ENCODE peak calls at places on chromosomes 16 and 17, in six cellular contexts. E is spleen, M is thoracic aorta, S is fibroblast of lung, J is endothelial cell of umbilical vein, D is lower lobe of right lung. B is an unnamed sample. For H3K4me1, the result is how much of the 10 kb centered on the place peaks cover.

GRCh38 chr17:39547713-39548478 is 59.8 kb downstream of the NEUROD2 start:
- DNase-seq in M (no peak), J (peak), D (peak), S (peak), E (peak), B (peak)

GRCh38 chr16:12646490-12647274 is 157.0 kb downstream of the CPPED1 start:
- DNase-seq in S (no peak), E (no peak), M (no peak), J (peak), D (no peak), B (no peak)

GRCh38 chr17:82424001-82424862 is 5.8 kb upstream of the OGFOD3 start:
- DNase-seq in M (no peak), S (peak), E (no peak), J (no peak), D (no peak), B (no peak)

GRCh38 chr17:79684132-79684985 is 46.4 kb upstream of the ENPP7 start:
- DNase-seq in J (no peak), S (peak), D (peak), M (no peak), E (no peak), B (no peak)

GRCh38 chr17:62614142-62614541 is 13.3 kb upstream of the MRC2 start:
- DNase-seq in D (no peak), S (peak), J (no peak), E (no peak), M (no peak), B (no peak)

GRCh38 chr17:40314557-40314953 is 5.6 kb downstream of the RARA start:
- DNase-seq in J (peak), D (peak), E (peak), S (peak), M (peak), B (peak)

GRCh38 chr17:81508639-81509047 is 4.0 kb downstream of the ACTG1 start:
- DNase-seq in M (no peak), D (no peak), S (peak), J (peak), E (no peak), B (no peak)

GRCh38 chr17:40450175-40450574 is 6.9 kb downstream of the IGFBP4 start:
- DNase-seq in E (no peak), D (no peak), S (peak), J (peak), M (no peak), B (no peak)

GRCh38 chr17:57211543-57211942 is 44.8 kb upstream of the MSI2 start:
- DNase-seq in J (peak), D (no peak), S (peak), E (no peak), M (no peak), B (no peak)

GRCh38 chr16:29848420-29849297 is 14.4 kb downstream of the CDIPT start:
- DNase-seq in M (no peak), D (peak), E (peak), J (peak), S (peak), B (no peak)

GRCh38 chr16:73065617-73066313 is 17.8 kb upstream of the ZFHX3 start:
- DNase-seq in D (peak), M (no peak), E (no peak), J (no peak), S (no peak), B (no peak)

GRCh38 chr16:73064996-73065349 is 17.0 kb upstream of the ZFHX3 start:
- DNase-seq in E (no peak), D (no peak), S (no peak), M (no peak), J (no peak), B (no peak)

GRCh38 chr16:73066927-73067670 is 19.2 kb upstream of the ZFHX3 start:
- DNase-seq in J (peak), D (no peak), S (peak), E (no peak), M (no peak), B (no peak)

GRCh38 chr16:73067671-73068545 is 20.0 kb upstream of the ZFHX3 start:
- DNase-seq in J (no peak), E (no peak), M (no peak), D (no peak), S (no peak), B (no peak)

DNA sequence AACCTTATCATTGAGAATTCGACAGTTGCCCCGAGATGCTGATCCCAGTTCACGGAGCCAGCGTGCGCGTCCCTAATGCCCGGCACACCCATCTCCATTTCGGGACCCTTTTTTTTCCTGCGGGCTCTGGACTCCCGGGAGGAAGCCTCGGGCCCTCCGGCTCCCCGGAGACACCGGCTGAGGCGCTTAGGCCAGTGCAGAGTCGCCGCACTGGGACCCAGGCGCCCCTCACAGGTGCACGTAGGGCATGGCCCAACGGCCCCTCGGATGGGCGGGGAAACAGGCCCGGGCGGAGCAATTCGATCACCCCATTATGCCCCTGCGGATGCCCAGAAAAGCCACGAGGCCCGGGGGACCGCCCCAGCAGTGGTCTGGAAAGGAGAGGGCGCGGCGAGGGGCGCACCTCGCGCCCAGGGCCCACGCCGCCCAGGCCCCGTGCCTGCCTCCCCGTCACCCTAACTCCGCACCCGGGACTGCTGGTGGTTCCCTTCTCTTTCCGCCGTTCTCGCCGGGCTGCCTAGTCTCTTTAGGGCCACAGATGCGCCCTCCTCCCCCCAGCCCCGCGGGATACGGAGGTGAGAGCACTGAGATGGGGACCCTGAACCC is 18.5 kb upstream of the ZFHX3 start:
- DNase-seq in D (no peak), J (no peak), E (no peak), S (no peak), M (no peak), B (no peak)
- H3K4me3 ChIP-seq in D (peak), J (no peak), E (no peak), S (no peak), M (peak), B (peak)

DNA sequence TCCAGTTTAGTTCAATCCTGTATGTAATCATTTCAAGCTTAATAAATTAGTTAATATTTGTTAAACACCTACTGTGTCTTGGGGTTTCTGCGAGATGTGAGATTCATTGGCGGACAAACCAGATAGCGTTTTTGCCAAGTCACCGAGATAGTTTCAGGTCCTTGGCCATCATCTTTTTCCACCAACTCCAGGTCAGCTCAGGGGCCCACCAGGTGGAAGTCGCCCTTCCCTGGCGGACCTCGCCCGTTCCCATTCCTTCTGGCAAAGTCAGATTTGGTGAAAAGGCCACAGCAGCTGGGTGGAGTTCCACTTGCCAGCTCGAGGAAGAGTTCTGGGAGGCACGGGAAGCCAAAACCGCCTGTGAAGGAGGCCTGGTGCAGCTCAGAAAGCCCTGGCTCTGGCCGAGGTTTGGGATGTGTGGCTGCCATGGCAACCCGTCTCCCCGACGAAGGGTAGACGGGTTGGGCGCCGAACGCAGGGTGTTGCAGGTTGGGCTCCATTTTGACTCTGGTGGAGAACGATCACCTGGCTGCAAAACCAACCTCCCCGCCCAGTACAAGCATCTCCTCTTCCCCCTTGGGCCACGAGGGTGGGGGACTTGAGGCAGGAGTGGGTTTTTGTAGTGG is 39.5 kb downstream of the CMIP start:
- DNase-seq in J (no peak), M (no peak), S (no peak), D (no peak), E (no peak), B (no peak)
- H3K4me1 ChIP-seq in J (under half), M (under half), S (under half), D (half or more), E (half or more), B (under half)

GRCh38 chr16:79751785-79752184 is 151.2 kb upstream of the MAF start:
- DNase-seq in D (no peak), J (no peak), M (peak), S (peak), E (no peak), B (peak)
- H3K27ac ChIP-seq in D (no peak), J (no peak), M (peak), S (no peak), E (no peak), B (peak)

GRCh38 chr16:89422905-89423630 is 67.3 kb downstream of the ANKRD11 start:
- DNase-seq in J (no peak), S (peak), D (no peak), M (no peak), E (no peak), B (no peak)

GRCh38 chr16:89425523-89425922 is 64.8 kb downstream of the ANKRD11 start:
- DNase-seq in E (no peak), M (no peak), S (no peak), J (no peak), D (no peak), B (no peak)

GRCh38 chr16:89426736-89427525 is 63.4 kb downstream of the ANKRD11 start:
- DNase-seq in J (no peak), D (no peak), M (no peak), S (no peak), E (no peak), B (no peak)

GRCh38 chr16:89422527-89422904 is 67.8 kb downstream of the ANKRD11 start:
- DNase-seq in S (no peak), J (peak), E (no peak), M (peak), D (no peak), B (peak)

DNA sequence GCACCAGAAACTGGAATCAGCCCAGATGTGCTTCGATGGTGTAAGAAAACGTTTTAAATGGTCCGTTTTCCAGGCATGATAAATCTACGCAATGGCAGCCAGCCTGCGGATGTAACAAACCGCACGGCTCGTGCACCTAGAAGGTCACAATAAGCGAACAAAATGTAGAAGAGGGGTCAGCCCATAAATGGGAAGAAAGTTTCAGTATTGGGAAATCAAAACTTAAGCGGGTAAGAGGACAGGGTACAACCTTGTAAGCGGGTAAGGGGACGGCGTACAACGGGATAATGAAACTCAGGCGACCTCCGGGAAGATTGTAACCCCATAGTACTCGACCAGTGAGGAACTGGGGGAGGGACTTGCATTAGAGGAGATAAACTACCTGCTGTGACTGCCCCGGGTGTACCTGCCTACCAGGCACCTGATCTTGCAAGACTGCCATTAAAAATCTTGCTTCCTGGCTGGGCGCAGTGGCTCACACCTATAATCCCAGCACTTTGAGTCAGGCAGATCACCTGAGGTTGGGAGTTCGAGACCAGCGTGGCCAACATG is 66.6 kb downstream of the ANKRD11 start:
- DNase-seq in J (no peak), E (no peak), S (peak), M (no peak), D (no peak), B (no peak)
- H3K4me3 ChIP-seq in J (no peak), E (no peak), S (no peak), M (no peak), D (no peak), B (no peak)

DNA sequence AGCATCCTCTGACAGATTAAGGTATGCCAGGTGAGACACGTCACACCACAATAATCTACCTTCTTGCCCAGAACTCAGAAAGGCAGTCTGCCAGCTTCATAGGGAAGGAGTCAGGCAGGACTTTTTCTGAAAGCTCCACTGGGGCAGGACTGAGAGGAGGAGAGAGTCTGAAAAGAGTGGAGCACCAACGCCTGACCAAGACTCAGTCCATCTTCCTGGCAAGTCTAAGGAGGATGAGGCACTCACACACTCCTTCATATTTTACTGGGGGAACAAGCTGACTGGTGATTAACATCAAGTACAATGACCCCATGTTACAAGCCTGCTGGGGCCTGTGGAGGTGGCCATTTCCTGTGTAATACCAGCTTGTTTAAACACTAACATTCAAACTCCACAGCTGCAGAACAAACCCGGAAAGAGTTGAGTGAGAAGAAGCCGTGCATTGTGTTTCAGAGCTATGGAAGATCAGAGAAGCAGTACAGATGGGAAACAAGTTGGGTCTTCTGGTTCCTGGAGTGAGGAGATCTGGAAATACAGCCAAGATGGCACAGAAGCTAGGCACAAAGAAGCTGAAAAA is 122.4 kb downstream of the HIC1 start:
- DNase-seq in J (peak), S (peak), M (no peak), D (no peak), E (no peak), B (no peak)
- H3K4me1 ChIP-seq in J (half or more), S (half or more), M (half or more), D (half or more), E (half or more), B (under half)

DNA sequence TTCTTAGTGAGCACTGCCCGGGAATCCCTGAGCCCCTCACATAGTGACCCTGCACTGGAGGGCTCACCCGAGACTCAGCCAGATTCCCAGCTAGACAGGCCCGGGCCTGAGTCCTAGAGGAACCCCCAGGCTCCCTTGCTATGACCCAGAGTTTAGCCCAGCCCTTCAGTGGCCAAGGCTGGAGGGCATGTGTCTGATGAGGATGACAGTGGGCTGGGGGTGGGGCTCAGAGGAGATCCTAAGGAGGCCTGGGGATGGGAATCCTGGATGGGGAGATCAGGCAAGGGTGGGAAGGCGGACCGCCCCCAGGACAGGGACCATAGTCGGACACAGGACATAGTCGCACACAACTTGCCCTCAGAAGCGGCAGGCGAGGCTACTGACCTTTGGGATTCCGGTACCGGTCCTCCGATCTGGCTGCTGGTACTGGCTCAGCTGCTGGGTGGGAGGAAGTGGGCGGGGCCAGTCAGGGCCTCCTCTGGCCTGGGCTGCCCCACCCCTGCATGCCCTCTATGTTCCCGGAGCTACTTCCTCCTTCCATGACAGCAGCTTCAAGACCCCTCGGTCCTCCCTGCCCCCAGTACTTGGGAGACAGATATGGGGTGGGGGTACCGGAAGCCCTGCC is 1.1 kb downstream of the CD79B start:
- DNase-seq in D (peak), J (no peak), S (no peak), E (peak), M (no peak), B (peak)
- H3K27ac ChIP-seq in D (peak), J (no peak), S (no peak), E (peak), M (no peak), B (peak)